ENCODE peak calls at places on chromosomes 12 and 14, in seven cellular contexts. K is CD4-positive, alpha-beta T cell; J is A673; B is stomach; X is SJSA1; P is CD8-positive, alpha-beta T cell; R is hepatocyte. O is an unnamed sample. For H3K9me3, the result is how much of the 10 kb centered on the place peaks cover.

GRCh38 chr12:67512061-67512460 is 136.5 kb upstream of the DYRK2 start:
- DNase-seq in K (no peak), J (no peak), B (no peak), X (no peak), P (no peak), R (no peak), O (no peak)

GRCh38 chr14:68625366-68626090 is 167.3 kb downstream of the ZFP36L1 start:
- DNase-seq in K (no peak), J (no peak), B (no peak), X (no peak), P (no peak), R (no peak), O (no peak)

GRCh38 chr12:49043856-49044258 is 16.7 kb downstream of the KMT2D start:
- DNase-seq in K (peak), J (peak), B (peak), X (peak), P (peak), R (peak), O (peak)

GRCh38 chr14:92988786-92989755 is 66.1 kb downstream of the CHGA start:
- DNase-seq in K (no peak), J (peak), B (no peak), X (no peak), P (no peak), R (no peak), O (no peak)

GRCh38 chr12:13175499-13175898 is 21.0 kb upstream of the EMP1 start:
- DNase-seq in K (no peak), J (peak), B (no peak), X (no peak), P (no peak), R (peak), O (no peak)

GRCh38 chr14:89661392-89661791 is 244.4 kb upstream of the FOXN3 start:
- DNase-seq in K (no peak), J (no peak), B (no peak), X (no peak), P (no peak), R (no peak), O (no peak)

GRCh38 chr12:31591308-31591901 is 469 bp upstream of the DENND5B start:
- DNase-seq in K (no peak), J (no peak), B (no peak), X (no peak), P (no peak), R (peak), O (peak)

GRCh38 chr14:78576437-78577166 is 406.4 kb downstream of the NRXN3 start:
- DNase-seq in K (no peak), J (no peak), B (no peak), X (no peak), P (no peak), R (no peak), O (no peak)

GRCh38 chr14:39431416-39432178 is 636 bp downstream of the FBXO33 start:
- DNase-seq in K (no peak), J (peak), B (peak), X (peak), P (peak), R (peak), O (peak)

GRCh38 chr12:131910302-131911110 is 16.1 kb downstream of the ULK1 start:
- DNase-seq in K (no peak), J (peak), B (no peak), X (peak), P (no peak), R (no peak), O (no peak)

GRCh38 chr14:36070056-36071043 is 106.2 kb downstream of the PTCSC3 start:
- DNase-seq in K (peak), J (peak), B (peak), X (peak), P (no peak), R (peak), O (peak)

GRCh38 chr12:42798811-42799438 is 209.4 kb upstream of the PRICKLE1 start:
- DNase-seq in K (no peak), J (no peak), B (no peak), X (no peak), P (no peak), R (no peak), O (no peak)

GRCh38 chr12:85680881-85681280 is 155.3 kb downstream of the RASSF9 start:
- DNase-seq in K (no peak), J (no peak), B (no peak), X (peak), P (no peak), R (no peak), O (no peak)

GRCh38 chr12:82857911-82858533 is 171.3 kb downstream of the TMTC2 start:
- DNase-seq in K (no peak), J (no peak), B (no peak), X (no peak), P (no peak), R (no peak), O (no peak)

GRCh38 chr14:58166005-58166983 is 14.3 kb upstream of the ARMH4 start:
- DNase-seq in K (peak), J (peak), B (peak), X (peak), P (peak), R (peak), O (peak)

GRCh38 chr12:52667509-52667908 is 12.7 kb downstream of the KRT1 start:
- DNase-seq in K (no peak), J (peak), B (no peak), X (no peak), P (no peak), R (no peak), O (peak)

GRCh38 chr12:6745751-6746525 is 7.0 kb downstream of the MLF2 start:
- DNase-seq in K (no peak), J (no peak), B (no peak), X (no peak), P (no peak), R (no peak), O (no peak)

GRCh38 chr12:110436231-110436630 is 13.9 kb downstream of the ARPC3 start:
- DNase-seq in K (no peak), J (no peak), B (no peak), X (no peak), P (no peak), R (no peak), O (no peak)

GRCh38 chr12:68911197-68911718 is 21.7 kb downstream of the CPM start:
- DNase-seq in K (no peak), J (no peak), B (no peak), X (no peak), P (no peak), R (no peak), O (no peak)

GRCh38 chr12:63400746-63401145 is 249.7 kb upstream of the AVPR1A start:
- DNase-seq in K (no peak), J (no peak), B (no peak), X (no peak), P (no peak), R (peak), O (no peak)

GRCh38 chr14:74595006-74595735 is 16.9 kb downstream of the LTBP2 start:
- DNase-seq in K (no peak), J (no peak), B (no peak), X (no peak), P (no peak), R (no peak), O (no peak)

GRCh38 chr12:51874486-51874885 is 13.4 kb upstream of the ANKRD33 start:
- DNase-seq in K (no peak), J (no peak), B (no peak), X (no peak), P (no peak), R (no peak), O (no peak)

GRCh38 chr14:56173360-56173922 is 55.2 kb downstream of the PELI2 start:
- DNase-seq in K (no peak), J (no peak), B (no peak), X (no peak), P (no peak), R (no peak), O (no peak)

GRCh38 chr14:49586673-49587460 is 687 bp upstream of the RPS29 start:
- DNase-seq in K (peak), J (peak), B (no peak), X (peak), P (peak), R (peak), O (peak)

GRCh38 chr12:22230280-22230794 is 104.2 kb downstream of the ST8SIA1 start:
- DNase-seq in K (no peak), J (no peak), B (no peak), X (no peak), P (no peak), R (no peak), O (no peak)

GRCh38 chr14:60508707-60509437 is at the start of gene SIX6:
- DNase-seq in K (no peak), J (peak), B (no peak), X (no peak), P (no peak), R (peak), O (no peak)

GRCh38 chr14:100155049-100155621 is 4.3 kb downstream of the DEGS2 start:
- DNase-seq in K (no peak), J (peak), B (no peak), X (no peak), P (no peak), R (peak), O (no peak)

GRCh38 chr14:53807580-53807979 is 149.0 kb downstream of the BMP4 start:
- DNase-seq in K (no peak), J (no peak), B (no peak), X (no peak), P (no peak), R (no peak), O (no peak)

GRCh38 chr12:38152816-38153736 is 163.5 kb upstream of the ALG10B start:
- DNase-seq in K (no peak), J (no peak), B (no peak), X (no peak), P (no peak), R (no peak), O (no peak)
- H3K9me3 ChIP-seq in K (under half), J (under half), B (under half), X (under half), P (under half), R (under half), O (under half)

DNA sequence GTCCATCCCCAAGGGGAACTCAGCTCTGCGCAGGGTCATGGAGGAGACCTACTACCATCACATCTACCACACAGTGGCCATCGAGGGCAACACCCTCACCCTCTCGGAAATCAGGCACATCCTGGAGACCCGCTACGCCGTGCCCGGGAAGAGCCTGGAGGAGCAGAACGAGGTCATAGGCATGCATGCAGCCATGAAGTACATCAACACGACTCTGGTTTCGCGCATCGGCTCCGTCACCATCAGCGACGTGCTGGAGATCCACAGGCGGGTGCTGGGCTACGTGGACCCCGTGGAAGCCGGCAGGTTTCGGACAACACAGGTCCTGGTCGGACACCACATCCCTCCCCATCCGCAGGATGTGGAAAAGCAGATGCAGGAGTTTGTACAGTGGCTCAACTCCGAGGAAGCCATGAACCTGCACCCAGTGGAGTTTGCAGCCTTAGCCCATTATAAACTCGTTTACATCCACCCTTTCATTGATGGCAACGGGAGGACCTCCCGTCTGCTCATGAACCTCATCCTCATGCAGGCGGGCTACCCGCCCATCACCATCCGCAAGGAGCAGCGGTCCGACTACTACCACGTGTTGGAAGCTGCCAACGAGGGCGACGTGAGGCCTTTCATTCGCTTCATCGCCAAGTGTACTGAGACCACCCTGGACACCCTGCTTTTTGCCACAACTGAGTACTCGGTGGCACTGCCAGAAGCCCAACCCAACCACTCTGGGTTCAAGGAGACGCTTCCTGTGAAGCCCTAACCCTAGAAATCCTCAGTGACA is 3.8 kb downstream of the FICD start:
- DNase-seq in K (no peak), J (no peak), B (no peak), X (no peak), P (no peak), R (no peak), O (no peak)
- H3K9me3 ChIP-seq in K (under half), J (under half), B (under half), X (under half), P (under half), R (under half), O (under half)

DNA sequence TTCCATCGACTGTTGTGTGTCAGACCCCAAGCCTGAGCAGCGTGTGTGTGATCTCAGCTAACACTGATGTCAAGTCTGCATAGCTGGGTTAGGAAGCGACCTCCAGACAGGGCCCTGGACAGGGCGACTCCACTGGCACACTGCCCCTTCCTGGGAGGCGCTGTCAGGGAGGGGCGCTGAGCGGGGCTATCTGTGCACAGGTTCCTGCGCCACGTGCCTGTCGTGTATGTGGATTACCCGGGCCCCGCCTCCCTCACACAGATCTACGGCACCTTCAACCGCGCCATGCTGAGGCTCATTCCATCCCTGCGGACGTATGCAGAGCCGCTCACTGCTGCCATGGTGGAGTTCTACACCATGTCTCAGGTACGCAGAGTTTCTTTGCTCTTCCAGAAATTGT is 53.9 kb downstream of the DYNC1H1 start:
- DNase-seq in K (no peak), J (no peak), B (no peak), X (no peak), P (no peak), R (no peak), O (no peak)
- H3K9me3 ChIP-seq in K (under half), J (under half), B (under half), X (under half), P (under half), R (under half), O (under half)

DNA sequence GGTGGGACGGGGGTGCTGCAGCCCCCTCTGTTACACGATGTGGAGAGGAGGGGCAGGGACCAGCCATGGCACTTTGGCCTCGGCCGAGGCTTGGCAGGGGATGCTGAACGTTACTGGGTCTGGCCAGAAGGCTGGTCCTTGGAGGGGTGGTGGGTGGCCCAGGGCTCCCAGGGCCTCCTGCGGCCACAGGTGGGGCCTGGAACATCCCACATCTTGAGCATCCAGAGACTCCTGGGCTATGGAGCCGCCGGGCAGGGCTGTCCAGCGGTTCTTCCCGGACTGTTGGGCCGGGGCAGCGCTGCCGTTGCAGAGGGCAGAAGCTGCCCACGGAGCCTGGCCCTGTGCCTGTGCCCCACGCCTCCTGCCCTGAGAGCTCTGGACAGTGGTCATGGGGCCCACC is 15.9 kb downstream of the KIF26A start:
- DNase-seq in K (no peak), J (no peak), B (no peak), X (no peak), P (no peak), R (no peak), O (no peak)
- H3K9me3 ChIP-seq in K (under half), J (under half), B (under half), X (under half), P (under half), R (under half), O (under half)

DNA sequence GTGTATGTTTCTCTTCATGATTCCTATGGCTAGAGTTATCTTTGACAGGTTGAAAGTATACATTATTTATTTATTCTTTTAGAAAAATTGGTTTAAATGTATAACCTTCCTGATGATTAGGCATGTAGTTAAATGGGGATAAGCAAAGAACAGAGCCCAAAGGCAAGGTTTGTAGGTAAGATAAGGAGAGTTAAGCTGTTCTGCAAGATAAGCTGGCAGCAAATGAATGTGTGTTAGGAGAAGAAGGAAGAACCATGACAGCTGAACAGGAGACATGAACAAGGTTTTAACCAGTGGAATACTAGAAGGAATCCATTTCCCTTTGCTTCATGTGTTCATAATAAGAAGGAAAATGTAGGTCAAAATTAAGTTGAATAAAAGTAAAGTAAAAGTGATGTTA is 1330.1 kb upstream of the USP15 start:
- DNase-seq in K (no peak), J (no peak), B (no peak), X (no peak), P (no peak), R (no peak), O (no peak)
- H3K9me3 ChIP-seq in K (under half), J (under half), B (under half), X (under half), P (under half), R (under half), O (under half)

GRCh38 chr14:43043851-43044250 is 1437.2 kb downstream of the LRFN5 start:
- DNase-seq in K (no peak), J (no peak), B (no peak), X (no peak), P (no peak), R (no peak), O (no peak)
- H3K9me3 ChIP-seq in K (under half), J (under half), B (under half), X (under half), P (under half), R (under half), O (under half)

GRCh38 chr14:84523746-84524145 is 1006.2 kb upstream of the FLRT2 start:
- DNase-seq in K (no peak), J (no peak), B (no peak), X (no peak), P (no peak), R (no peak), O (no peak)

GRCh38 chr14:84533181-84533580 is 996.8 kb upstream of the FLRT2 start:
- DNase-seq in K (no peak), J (no peak), B (no peak), X (no peak), P (no peak), R (no peak), O (no peak)

GRCh38 chr14:84527706-84528105 is 1002.2 kb upstream of the FLRT2 start:
- DNase-seq in K (no peak), J (peak), B (no peak), X (no peak), P (no peak), R (no peak), O (no peak)
- H3K9me3 ChIP-seq in K (under half), J (under half), B (under half), X (under half), P (under half), R (under half), O (under half)

O was measured in Caco-2.